ENCODE peak calls at places on chromosomes 11 and 22, in seven cellular contexts. Q is dorsolateral prefrontal cortex; P is A673; S is gastrocnemius medialis; O is NT2/D1; N is stomach; X is CD4-positive, alpha-beta memory T cell. W is an unnamed sample.

GRCh38 chr11:10498022-10498400 is 42.9 kb downstream of the AMPD3 start:
- DNase-seq in X (no peak), S (no peak), P (no peak), N (no peak), O (no peak), Q (no peak), W (no peak)

GRCh38 chr11:45226901-45227300 is 59.2 kb downstream of the SYT13 start:
- DNase-seq in S (no peak), N (no peak), Q (peak), X (no peak), O (no peak), P (no peak), W (no peak)

GRCh38 chr11:2461253-2462091 is 16.7 kb downstream of the KCNQ1 start:
- DNase-seq in Q (peak), N (peak), O (no peak), X (no peak), S (no peak), P (no peak), W (peak)

GRCh38 chr11:69003866-69004311 is 9.2 kb downstream of the MRGPRF start:
- DNase-seq in Q (no peak), P (no peak), S (no peak), X (no peak), N (no peak), O (no peak), W (peak)

GRCh38 chr11:14446701-14447169 is 52.9 kb downstream of the COPB1 start:
- DNase-seq in X (no peak), P (no peak), O (no peak), S (no peak), N (no peak), Q (no peak), W (no peak)

GRCh38 chr11:119641991-119642745 is 86.8 kb downstream of the NECTIN1 start:
- DNase-seq in S (no peak), X (no peak), Q (no peak), N (no peak), O (no peak), P (peak), W (no peak)

GRCh38 chr22:36913431-36914382 is at the start of gene CSF2RB:
- DNase-seq in S (no peak), O (no peak), X (no peak), Q (no peak), P (no peak), N (peak), W (peak)

GRCh38 chr11:114607753-114608459 is 12.3 kb upstream of the NXPE4 start:
- DNase-seq in O (no peak), S (no peak), N (no peak), P (no peak), X (no peak), Q (no peak), W (no peak)

GRCh38 chr11:62669420-62670161 is 1.9 kb upstream of the UQCC3 start:
- DNase-seq in S (no peak), X (no peak), O (no peak), P (no peak), Q (no peak), N (no peak), W (no peak)

GRCh38 chr11:100876826-100877545 is 189.9 kb downstream of the ARHGAP42 start:
- DNase-seq in X (no peak), S (no peak), O (no peak), Q (no peak), P (peak), N (no peak), W (no peak)

GRCh38 chr11:73198677-73199076 is 19.4 kb upstream of the P2RY2 start:
- DNase-seq in X (no peak), Q (no peak), P (peak), O (peak), S (no peak), N (no peak), W (no peak)

GRCh38 chr11:102292951-102293350 is 24.3 kb upstream of the BIRC3 start:
- DNase-seq in O (no peak), N (no peak), Q (no peak), P (no peak), X (no peak), S (no peak), W (no peak)
- H3K4me3 ChIP-seq in O (no peak), N (no peak), Q (no peak), P (no peak), X (no peak), S (no peak), W (no peak)

GRCh38 chr11:124115782-124116616 is 749 bp downstream of the VWA5A start:
- DNase-seq in P (no peak), O (no peak), S (no peak), X (no peak), Q (no peak), N (peak), W (peak)

GRCh38 chr11:124109377-124109776 is 5.9 kb upstream of the VWA5A start:
- DNase-seq in O (no peak), N (no peak), P (no peak), S (no peak), X (no peak), Q (no peak), W (no peak)

GRCh38 chr11:124113890-124114289 is 1.4 kb upstream of the VWA5A start:
- DNase-seq in Q (no peak), O (no peak), X (no peak), N (no peak), S (no peak), P (peak), W (no peak)

GRCh38 chr11:124119103-124119502 is 3.9 kb downstream of the VWA5A start:
- DNase-seq in S (no peak), N (no peak), X (no peak), O (no peak), P (no peak), Q (no peak), W (no peak)

GRCh38 chr11:124114942-124115781 is at the start of gene VWA5A:
- DNase-seq in O (peak), P (peak), X (peak), S (peak), N (peak), Q (peak), W (peak)
- H3K4me3 ChIP-seq in O (peak), P (peak), X (peak), S (peak), N (peak), Q (peak), W (peak)

DNA sequence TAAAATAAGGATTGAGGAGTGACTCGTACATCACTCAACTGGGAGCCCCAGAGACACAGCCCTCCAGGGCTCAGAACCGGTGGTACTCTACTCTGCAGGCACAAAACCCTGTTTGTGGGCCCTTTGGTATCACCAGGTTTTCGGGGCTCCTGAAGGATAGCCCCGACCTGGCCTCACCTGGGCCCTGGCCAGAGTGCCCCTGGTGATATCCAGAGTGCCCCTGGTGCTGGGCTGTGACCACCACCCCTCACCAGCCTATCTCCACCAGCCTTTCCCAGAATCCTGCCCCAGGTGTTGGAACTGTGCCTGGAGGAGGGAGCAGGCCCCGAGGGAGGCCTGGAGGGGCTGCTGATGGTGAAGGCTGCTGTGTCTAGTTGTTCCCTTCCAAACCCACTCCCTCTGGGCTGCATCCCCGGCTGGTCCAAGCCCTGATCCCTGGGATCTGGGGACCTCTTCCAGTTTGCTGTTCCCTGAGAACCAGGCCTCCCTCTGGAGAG is 2.2 kb upstream of the GGT5 start:
- DNase-seq in O (no peak), Q (no peak), S (no peak), N (no peak), P (no peak), X (no peak), W (no peak)
- H3K4me3 ChIP-seq in O (no peak), Q (no peak), S (no peak), N (no peak), P (no peak), X (no peak), W (no peak)

DNA sequence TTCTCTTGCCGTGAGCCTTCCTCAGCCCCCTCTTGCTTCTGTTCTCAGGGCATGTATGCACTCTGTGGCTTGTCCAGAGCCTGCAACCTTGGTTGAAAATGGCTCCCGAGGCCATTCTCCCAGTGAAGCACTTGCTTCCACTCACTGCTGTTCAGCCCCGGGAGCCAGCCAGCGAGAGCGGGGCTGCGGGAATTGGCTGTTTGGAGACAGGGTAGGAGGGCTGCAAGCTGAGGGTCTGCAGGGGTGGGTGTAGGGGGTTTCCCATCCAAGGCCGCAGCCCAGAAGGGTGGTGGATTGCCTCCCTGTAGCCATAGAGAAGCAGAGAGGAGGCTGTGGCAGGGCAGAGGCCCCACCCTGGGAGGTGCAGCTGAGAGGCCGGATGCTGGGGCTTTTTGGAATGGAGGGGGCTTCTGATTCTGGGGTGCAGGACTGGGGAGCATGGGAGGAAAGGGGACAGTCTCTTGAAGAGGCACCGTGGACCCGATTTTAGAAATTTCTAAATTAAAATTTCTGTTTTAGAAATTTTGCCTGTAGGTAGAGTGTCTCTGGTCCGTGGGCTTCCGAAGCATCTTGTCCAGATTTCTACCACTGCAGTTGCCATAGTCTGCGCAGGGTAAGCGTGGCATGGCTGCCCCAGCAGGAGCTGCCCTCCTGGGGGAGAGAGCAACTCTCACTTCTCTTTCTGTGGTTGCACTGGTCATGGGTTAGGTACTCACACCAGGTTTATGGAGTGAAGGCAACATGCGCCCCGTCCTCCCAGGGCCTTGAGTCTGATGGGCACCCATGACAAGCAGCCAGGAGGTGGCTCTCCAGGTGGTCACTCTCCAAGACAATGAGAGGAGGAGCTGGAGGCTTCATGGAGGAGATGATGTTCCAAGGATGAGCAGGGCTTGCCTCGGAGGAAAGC is 100.2 kb downstream of the TBC1D22A start:
- DNase-seq in N (no peak), P (no peak), X (no peak), Q (no peak), O (no peak), S (no peak), W (no peak)
- H3K4me3 ChIP-seq in N (no peak), P (no peak), X (no peak), Q (no peak), O (no peak), S (no peak), W (no peak)

DNA sequence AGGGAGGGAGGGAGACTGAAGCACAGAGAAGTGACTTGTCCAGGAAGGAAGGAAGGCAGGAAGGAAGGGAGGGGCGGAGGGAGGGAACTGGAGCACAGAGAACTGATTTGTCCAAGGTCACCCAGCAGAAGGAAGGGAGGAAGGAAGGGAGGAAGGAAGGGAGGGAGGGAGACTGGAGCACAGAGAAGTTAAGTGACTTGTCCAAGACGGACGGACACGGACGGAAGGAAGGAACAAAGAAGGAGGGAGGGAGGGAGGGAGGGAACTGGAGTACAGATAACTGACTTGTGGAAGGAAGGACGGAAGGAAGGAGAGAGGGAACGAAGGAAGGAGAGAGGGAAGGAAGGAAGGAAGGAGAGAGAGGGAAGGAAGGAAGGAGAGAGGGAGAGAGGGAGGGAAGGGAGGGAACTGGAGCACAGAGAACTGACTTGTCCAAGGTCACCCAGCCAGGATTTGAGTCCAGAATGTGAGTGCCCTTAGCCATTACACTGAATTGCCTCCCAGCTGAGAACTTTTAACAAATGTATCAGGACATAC is 1.5 kb downstream of the SLC35F2 start:
- DNase-seq in S (no peak), X (no peak), N (no peak), O (no peak), Q (no peak), P (no peak), W (no peak)
- H3K4me3 ChIP-seq in S (no peak), X (no peak), N (peak), O (no peak), Q (no peak), P (peak), W (no peak)

GRCh38 chr22:44332946-44333345 is 20.2 kb upstream of the SHISAL1 start:
- DNase-seq in Q (no peak), O (no peak), N (no peak), S (no peak), X (no peak), P (no peak), W (no peak)

GRCh38 chr22:44335903-44336803 is 23.4 kb upstream of the SHISAL1 start:
- DNase-seq in S (no peak), X (no peak), N (peak), O (no peak), Q (no peak), P (no peak), W (no peak)

GRCh38 chr22:44335066-44335839 is 22.5 kb upstream of the SHISAL1 start:
- DNase-seq in S (no peak), N (no peak), X (no peak), P (no peak), O (no peak), Q (no peak), W (no peak)

GRCh38 chr22:44331881-44332714 is 19.3 kb upstream of the SHISAL1 start:
- DNase-seq in X (no peak), O (no peak), P (no peak), S (no peak), N (no peak), Q (no peak), W (no peak)

DNA sequence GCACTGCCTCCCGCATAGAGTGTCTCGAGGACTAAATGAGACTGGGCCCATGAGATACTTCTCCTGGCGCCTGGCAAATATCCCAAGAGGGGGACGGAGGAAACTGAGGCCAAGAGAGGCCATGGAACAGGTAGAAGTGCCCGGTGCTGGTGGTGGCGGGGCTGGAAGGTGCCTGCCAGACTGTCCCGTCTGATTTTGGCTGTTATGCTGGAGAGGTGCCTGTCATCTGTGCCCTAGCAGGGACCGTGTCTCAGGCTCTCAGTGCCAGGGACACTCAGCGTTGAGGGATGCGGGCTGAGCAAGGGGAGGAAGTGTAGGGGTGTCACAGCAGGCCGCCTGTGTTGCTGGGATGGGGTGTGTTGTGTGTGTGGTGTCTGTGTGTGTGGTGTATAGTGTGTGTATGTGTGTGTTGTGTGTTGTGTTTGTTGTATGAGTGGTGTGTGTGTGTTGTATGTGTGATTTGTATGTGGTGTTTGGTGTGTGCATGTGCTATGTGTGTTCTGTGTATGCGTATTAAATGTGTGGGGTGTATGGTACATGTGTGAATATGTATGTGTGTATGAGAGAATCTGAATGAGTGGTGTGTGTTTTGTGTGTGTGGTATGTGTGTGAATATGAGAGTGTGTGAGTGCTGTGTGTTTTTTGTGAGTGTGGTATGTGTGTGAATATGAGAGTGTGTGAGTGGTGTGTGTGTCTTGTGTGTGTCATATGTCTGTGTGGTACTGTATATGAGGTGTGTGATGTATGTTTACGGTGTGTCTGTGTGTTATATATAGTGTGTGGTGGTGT is 21.3 kb upstream of the SHISAL1 start:
- DNase-seq in S (no peak), Q (no peak), N (no peak), O (no peak), P (no peak), X (no peak), W (no peak)
- H3K4me3 ChIP-seq in S (no peak), Q (no peak), N (no peak), O (no peak), P (no peak), X (no peak), W (no peak)

W was measured in upper lobe of right lung.